ENCODE peak calls at places on chromosome 1, in six cellular contexts. W, E, U, D, X and H are unnamed samples.

GRCh38 chr1:85289848-85290335 is 13.5 kb upstream of the BCL10 start:
- DNase-seq in W (no peak), E (no peak), U (no peak), D (no peak), X (no peak), H (no peak)

GRCh38 chr1:87530042-87530441 is 201.4 kb downstream of the LMO4 start:
- DNase-seq in W (no peak), E (no peak), U (no peak), D (no peak), X (no peak), H (no peak)

GRCh38 chr1:156090138-156090821 is 8.0 kb upstream of the MEX3A start:
- DNase-seq in W (no peak), E (no peak), U (no peak), D (no peak), X (no peak), H (peak; percentile 52)

GRCh38 chr1:79667848-79668696 is 661.5 kb upstream of the ADGRL4 start:
- DNase-seq in W (no peak), E (no peak), U (no peak), D (no peak), X (no peak), H (peak; percentile 46)

GRCh38 chr1:86866665-86867064 is 47.3 kb downstream of the SELENOF start:
- DNase-seq in W (no peak), E (no peak), U (no peak), D (no peak), X (no peak), H (no peak)

GRCh38 chr1:10658396-10659066 is 137.9 kb downstream of the CASZ1 start:
- DNase-seq in W (no peak), E (no peak), U (no peak), D (no peak), X (no peak), H (no peak)

GRCh38 chr1:165858364-165858823 is 31.0 kb downstream of the UCK2 start:
- DNase-seq in W (peak; percentile 25), E (no peak), U (no peak), D (no peak), X (no peak), H (no peak)

GRCh38 chr1:11579506-11579905 is 74.7 kb downstream of the FBXO2 start:
- DNase-seq in W (no peak), E (no peak), U (no peak), D (no peak), X (no peak), H (no peak)

GRCh38 chr1:18217398-18218043 is 109.9 kb downstream of the IGSF21 start:
- DNase-seq in W (peak; percentile 39), E (peak; percentile 65), U (no peak), D (no peak), X (no peak), H (peak; percentile 31)

GRCh38 chr1:242966892-242967291 is 288.2 kb downstream of the CEP170 start:
- DNase-seq in W (no peak), E (no peak), U (no peak), D (no peak), X (no peak), H (no peak)

GRCh38 chr1:96995351-96995750 is 273.8 kb downstream of the PTBP2 start:
- DNase-seq in W (no peak), E (no peak), U (no peak), D (no peak), X (no peak), H (no peak)

GRCh38 chr1:156592158-156592909 is 758 bp downstream of the NAXE start:
- DNase-seq in W (no peak), E (no peak), U (no peak), D (no peak), X (no peak), H (no peak)

GRCh38 chr1:177119311-177119710 is 45.2 kb downstream of the ASTN1 start:
- DNase-seq in W (no peak), E (no peak), U (no peak), D (no peak), X (no peak), H (no peak)

GRCh38 chr1:229860926-229861325 is 206.1 kb upstream of the GALNT2 start:
- DNase-seq in W (no peak), E (no peak), U (no peak), D (no peak), X (no peak), H (no peak)